ENCODE peak calls at places on chromosomes 4 and X, in eight cellular contexts. P is heart right ventricle; N is endothelial cell of umbilical vein; B is ascending aorta; G is colonic mucosa; F is astrocyte; X is hepatocyte; C is CD8-positive, alpha-beta T cell. L is an unnamed sample.

GRCh38 chrX:17738002-17738713 is 865 bp downstream of the SCML1 start:
- DNase-seq in P (peak; percentile 17), N (peak; percentile 30), B (peak; percentile 75), G (peak; percentile 55), F (peak; percentile 41), X (peak; percentile 40), C (peak; percentile 64), L (peak; percentile 24)

GRCh38 chr4:26871611-26872010 is 11.0 kb downstream of the STIM2 start:
- DNase-seq in P (no peak), N (no peak), B (no peak), G (no peak), F (peak; percentile 71), X (no peak), C (no peak), L (peak; percentile 58)

GRCh38 chr4:33722800-33723511 is 2521.4 kb downstream of the ARAP2 start:
- DNase-seq in P (no peak), N (no peak), B (no peak), G (no peak), F (no peak), X (no peak), C (no peak), L (no peak)

GRCh38 chrX:113058634-113059033 is 218.0 kb upstream of the AMOT start:
- DNase-seq in P (no peak), N (no peak), B (no peak), G (no peak), F (peak; percentile 69), X (no peak), C (no peak), L (no peak)

GRCh38 chr4:20305976-20306375 is 54.3 kb downstream of the SLIT2 start:
- DNase-seq in P (no peak), N (no peak), B (no peak), G (no peak), F (no peak), X (peak; percentile 18), C (no peak), L (no peak)

GRCh38 chrX:41382699-41383645 is 49.0 kb downstream of the DDX3X start:
- DNase-seq in P (no peak), N (no peak), B (no peak), G (peak; percentile 57), F (peak; percentile 22), X (peak; percentile 56), C (no peak), L (no peak)

GRCh38 chr4:68267433-68267944 is 22.0 kb upstream of the TMPRSS11B start:
- DNase-seq in P (no peak), N (no peak), B (no peak), G (no peak), F (peak; percentile 85), X (no peak), C (no peak), L (peak; percentile 43)

GRCh38 chr4:174763454-174764104 is 65.5 kb downstream of the GLRA3 start:
- DNase-seq in P (no peak), N (no peak), B (no peak), G (no peak), F (peak; percentile 31), X (no peak), C (no peak), L (peak; percentile 40)

GRCh38 chr4:25843340-25844097 is 19.3 kb downstream of the SEL1L3 start:
- DNase-seq in P (peak; percentile 37), N (no peak), B (peak; percentile 50), G (peak; percentile 60), F (no peak), X (no peak), C (no peak), L (peak; percentile 60)

GRCh38 chr4:141131738-141132688 is 1.3 kb downstream of the RNF150 start:
- DNase-seq in P (peak; percentile 36), N (peak; percentile 30), B (peak; percentile 64), G (peak; percentile 19), F (peak; percentile 16), X (peak; percentile 31), C (no peak), L (no peak)

GRCh38 chr4:186166852-186167512 is 24.4 kb upstream of the CYP4V2 start:
- DNase-seq in P (no peak), N (no peak), B (no peak), G (no peak), F (no peak), X (peak; percentile 5), C (no peak), L (no peak)

GRCh38 chrX:151699746-151700145 is 4.5 kb downstream of the PRRG3 start:
- DNase-seq in P (no peak), N (no peak), B (no peak), G (no peak), F (no peak), X (no peak), C (no peak), L (no peak)

GRCh38 chr4:101885574-101885973 is 95.0 kb downstream of the BANK1 start:
- DNase-seq in P (no peak), N (no peak), B (no peak), G (no peak), F (no peak), X (peak; percentile 26), C (no peak), L (peak; percentile 86)

GRCh38 chr4:153520871-153521329 is 54.7 kb downstream of the TMEM131L start:
- DNase-seq in P (no peak), N (no peak), B (no peak), G (peak; percentile 17), F (no peak), X (no peak), C (no peak), L (no peak)

GRCh38 chr4:75172551-75172950 is 239.6 kb downstream of the PARM1 start:
- DNase-seq in P (no peak), N (no peak), B (no peak), G (no peak), F (no peak), X (no peak), C (no peak), L (no peak)
- TF ChIP-seq CTCF in P (no peak), N (no peak), B (no peak), G (no peak), F (no peak), X (no peak), C (no peak), L (no peak)

DNA sequence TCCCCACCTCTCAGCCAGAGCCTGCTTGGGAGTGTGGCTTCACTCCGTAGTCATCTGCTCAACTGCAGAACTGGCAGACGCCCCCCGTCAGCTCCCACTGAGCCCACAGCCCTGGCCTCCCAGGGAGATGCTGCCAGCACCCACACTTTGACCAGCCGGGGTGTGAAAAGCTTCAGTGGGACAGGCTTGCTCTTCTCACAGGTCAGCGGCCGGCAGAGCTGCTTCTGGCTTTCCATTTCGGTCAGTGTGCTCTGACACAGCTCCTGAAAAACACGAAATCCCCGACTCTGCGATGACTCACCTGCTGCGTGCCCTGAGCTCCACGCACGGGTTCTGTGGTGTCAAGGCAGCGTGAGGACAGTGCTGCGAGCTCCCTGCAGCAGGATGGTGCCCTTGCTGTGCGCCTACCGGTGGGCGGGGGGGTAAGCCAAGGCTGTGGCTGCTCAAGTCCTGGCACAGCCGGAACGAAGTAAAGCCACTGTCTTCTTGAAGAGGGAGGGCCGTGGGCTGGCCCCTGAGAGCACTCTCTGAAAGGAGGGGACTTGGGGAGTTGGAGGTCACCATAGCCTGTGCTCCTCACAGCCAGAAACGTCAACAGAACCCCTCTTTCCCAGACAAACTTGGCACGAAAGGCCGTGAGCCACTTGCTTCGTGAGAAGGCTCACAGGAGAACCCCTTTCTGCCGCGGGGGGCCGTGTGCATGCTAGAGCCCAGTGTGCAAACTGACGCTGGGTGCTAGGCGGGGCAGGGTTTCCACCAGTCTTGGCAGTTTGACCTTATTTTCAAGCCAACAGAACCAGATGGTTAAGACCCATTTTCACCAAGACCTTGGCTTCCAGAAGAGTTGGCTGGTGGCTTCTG is 23.6 kb downstream of the NOP14 start:
- DNase-seq in P (peak; percentile 14), N (no peak), B (peak; percentile 52), G (no peak), F (no peak), X (no peak), C (peak; percentile 47), L (no peak)
- H3K36me3 ChIP-seq in P (peaks cover 78% of the 10 kb centered on the region), N (peaks cover 9% of the 10 kb centered on the region), B (peaks cover 74% of the 10 kb centered on the region), G (peaks cover 17% of the 10 kb centered on the region), F (peaks cover 42% of the 10 kb centered on the region), X (no peaks in the 10 kb centered on the region), C (peaks cover 50% of the 10 kb centered on the region), L (peaks cover 41% of the 10 kb centered on the region)

DNA sequence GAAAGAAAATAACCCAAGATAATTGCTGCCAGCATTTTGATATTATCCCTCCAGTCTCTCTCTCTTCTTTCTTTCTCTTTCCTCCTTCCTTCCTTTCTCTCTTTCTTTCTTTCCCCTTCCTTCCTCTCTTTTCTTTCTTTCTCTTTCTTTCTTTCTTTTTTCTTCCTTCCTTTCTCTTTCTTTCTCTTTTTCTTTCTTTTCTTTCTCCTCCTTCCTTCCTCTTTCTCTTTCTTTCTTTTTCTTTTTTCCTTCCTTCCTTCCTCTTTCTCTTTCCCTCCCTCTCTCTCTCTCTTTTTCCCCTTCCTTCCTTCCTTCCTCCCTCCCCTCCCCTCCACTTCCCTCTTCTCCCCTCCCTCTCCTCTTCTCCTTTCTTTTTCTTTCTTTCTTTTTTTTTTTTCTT is 32.6 kb upstream of the SHISA3 start:
- DNase-seq in P (no peak), N (no peak), B (no peak), G (no peak), F (no peak), X (no peak), C (no peak), L (no peak)
- TF ChIP-seq CTCF in P (no peak), N (no peak), B (no peak), G (no peak), F (no peak), X (no peak), C (no peak), L (no peak)

GRCh38 chr4:119580293-119580692 is 48.3 kb downstream of the PDE5A start:
- DNase-seq in P (no peak), N (no peak), B (no peak), G (no peak), F (no peak), X (no peak), C (no peak), L (no peak)

GRCh38 chr4:119585771-119586170 is 42.8 kb downstream of the PDE5A start:
- DNase-seq in P (no peak), N (no peak), B (no peak), G (no peak), F (peak; percentile 97), X (no peak), C (no peak), L (peak; percentile 63)

GRCh38 chr4:119579823-119580222 is 48.8 kb downstream of the PDE5A start:
- DNase-seq in P (no peak), N (no peak), B (no peak), G (no peak), F (no peak), X (no peak), C (no peak), L (no peak)

GRCh38 chr4:119581480-119581879 is 47.1 kb downstream of the PDE5A start:
- DNase-seq in P (no peak), N (no peak), B (no peak), G (no peak), F (no peak), X (no peak), C (no peak), L (no peak)
- H3K36me3 ChIP-seq in P (peaks cover 7% of the 10 kb centered on the region), N (no peaks in the 10 kb centered on the region), B (peaks cover 8% of the 10 kb centered on the region), G (no peaks in the 10 kb centered on the region), F (peaks cover 4% of the 10 kb centered on the region), X (no peaks in the 10 kb centered on the region), C (no peaks in the 10 kb centered on the region), L (no peaks in the 10 kb centered on the region)

L was measured in bronchial epithelial cell.